ENCODE peak calls at places on chromosomes 6 and 20, in five cellular contexts. W is neural progenitor cell, B is PC-3, E is GM23338, X is HCT116. L is an unnamed sample. For H3K36me3 and H4K20me1, the result is how much of the 10 kb centered on the place peaks cover.

GRCh38 chr20:49699200-49699992 is 14.3 kb downstream of the B4GALT5 start:
- DNase-seq in W (no peak), B (peak), E (peak), X (no peak), L (no peak)

GRCh38 chr6:99016355-99016754 is 68.6 kb upstream of the FBXL4 start:
- DNase-seq in W (no peak), B (no peak), E (no peak), X (no peak), L (peak)

GRCh38 chr6:150897400-150897943 is 32.0 kb downstream of the MTHFD1L start:
- DNase-seq in W (no peak), B (no peak), E (no peak), X (no peak), L (no peak)

GRCh38 chr20:38550274-38550673 is 30.7 kb upstream of the ADIG start:
- DNase-seq in W (peak), B (peak), E (peak), X (no peak), L (no peak)

GRCh38 chr6:109182590-109182989 is 87.3 kb downstream of the CEP57L1 start:
- DNase-seq in W (no peak), B (no peak), E (no peak), X (no peak), L (no peak)

GRCh38 chr20:4813839-4814695 is 92.4 kb downstream of the PRND start:
- DNase-seq in W (no peak), B (peak), E (peak), X (no peak), L (peak)

GRCh38 chr20:64063389-64064144 is 569 bp downstream of the TCEA2 start:
- DNase-seq in W (peak), B (no peak), E (peak), X (no peak), L (no peak)

GRCh38 chr6:44674226-44675155 is 287.0 kb downstream of the CDC5L start:
- DNase-seq in W (no peak), B (peak), E (no peak), X (peak), L (no peak)

GRCh38 chr20:61850457-61850856 is 215.2 kb downstream of the TAF4 start:
- DNase-seq in W (no peak), B (no peak), E (no peak), X (no peak), L (no peak)

GRCh38 chr6:105372862-105373182 is 30.1 kb downstream of the PREP start:
- DNase-seq in W (no peak), B (no peak), E (no peak), X (no peak), L (no peak)

GRCh38 chr6:100420711-100421110 is 44.0 kb downstream of the SIM1 start:
- DNase-seq in W (peak), B (no peak), E (peak), X (no peak), L (no peak)

GRCh38 chr6:48817714-48818113 is 645.3 kb downstream of the MMUT start:
- DNase-seq in W (no peak), B (peak), E (no peak), X (no peak), L (no peak)

GRCh38 chr20:56400001-56400640 is 7.7 kb downstream of the CSTF1 start:
- DNase-seq in W (peak), B (peak), E (peak), X (peak), L (peak)

GRCh38 chr6:169169375-169169774 is 84.3 kb downstream of the THBS2 start:
- DNase-seq in W (no peak), B (peak), E (no peak), X (peak), L (no peak)

GRCh38 chr6:130364224-130364780 is 1.5 kb upstream of the TMEM200A start:
- DNase-seq in W (no peak), B (no peak), E (no peak), X (no peak), L (no peak)

GRCh38 chr20:35711588-35712209 is 12.5 kb downstream of the ROMO1 start:
- DNase-seq in W (no peak), B (no peak), E (no peak), X (no peak), L (no peak)

GRCh38 chr20:35710884-35711587 is 11.8 kb downstream of the ROMO1 start:
- DNase-seq in W (no peak), B (no peak), E (no peak), X (no peak), L (no peak)

GRCh38 chr20:35716330-35716729 is 17.1 kb downstream of the ROMO1 start:
- DNase-seq in W (no peak), B (no peak), E (no peak), X (no peak), L (no peak)

GRCh38 chr20:35715611-35716010 is 16.4 kb downstream of the ROMO1 start:
- DNase-seq in W (no peak), B (no peak), E (no peak), X (no peak), L (no peak)

DNA sequence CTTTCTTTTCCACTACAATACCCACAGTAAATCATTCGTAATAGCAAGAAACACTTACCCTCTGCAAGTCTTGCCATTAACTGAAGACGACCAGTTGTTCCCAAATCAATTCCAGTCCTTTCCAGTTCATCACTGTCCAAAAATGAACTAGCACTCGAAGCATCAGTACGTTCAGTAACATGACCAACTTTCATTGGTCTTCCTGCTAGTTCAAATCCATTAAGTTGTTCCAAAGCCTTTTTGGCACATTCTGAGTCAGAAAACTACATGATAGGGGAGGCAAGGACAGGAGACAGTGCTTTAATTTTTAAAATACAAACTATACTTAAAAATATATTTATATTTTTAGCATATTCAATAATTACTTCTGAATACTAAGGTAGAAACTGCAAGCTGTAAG is 14.9 kb downstream of the ROMO1 start:
- DNase-seq in W (no peak), B (no peak), E (no peak), X (no peak), L (no peak)
- H3K36me3 ChIP-seq in W (under half), B (half or more), E (half or more), X (half or more), L (half or more)

GRCh38 chr6:111793711-111794111 is 79.5 kb downstream of the FYN start:
- DNase-seq in W (no peak), B (no peak), E (no peak), X (no peak), L (no peak)
- H4K20me1 ChIP-seq in W (under half), B (under half), E (under half), X (under half), L (under half)

GRCh38 chr20:53136473-53136872 is 164.3 kb downstream of the TSHZ2 start:
- DNase-seq in W (no peak), B (no peak), E (no peak), X (no peak), L (no peak)

GRCh38 chr20:53130819-53131218 is 158.7 kb downstream of the TSHZ2 start:
- DNase-seq in W (no peak), B (peak), E (no peak), X (no peak), L (no peak)

GRCh38 chr20:53129557-53129956 is 157.4 kb downstream of the TSHZ2 start:
- DNase-seq in W (no peak), B (no peak), E (no peak), X (no peak), L (no peak)

GRCh38 chr20:53133628-53134027 is 161.5 kb downstream of the TSHZ2 start:
- DNase-seq in W (no peak), B (no peak), E (no peak), X (no peak), L (no peak)

DNA sequence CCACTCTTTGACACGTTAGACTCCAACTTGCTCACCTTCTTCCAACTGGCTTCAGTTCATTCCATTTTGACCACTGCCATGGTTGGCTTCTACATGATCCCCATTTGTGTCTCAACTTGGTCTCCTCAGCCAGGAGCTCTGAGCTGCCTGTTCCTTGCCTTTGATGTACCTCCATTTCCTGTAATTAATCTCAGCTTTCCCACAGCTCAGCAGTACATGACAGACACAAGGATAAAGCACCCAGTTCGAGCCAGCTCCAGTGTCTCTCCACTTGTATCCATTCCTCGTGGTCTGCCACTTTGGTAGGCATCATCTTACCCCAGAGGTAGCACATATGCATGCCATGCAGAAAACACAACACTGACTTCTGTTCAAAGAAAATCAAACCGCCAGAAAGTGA is 161.0 kb downstream of the TSHZ2 start:
- DNase-seq in W (no peak), B (no peak), E (no peak), X (no peak), L (no peak)
- H3K36me3 ChIP-seq in W (under half), B (under half), E (under half), X (under half), L (under half)

GRCh38 chr20:57663241-57663640 is 43.0 kb upstream of the ZBP1 start:
- DNase-seq in W (no peak), B (no peak), E (no peak), X (no peak), L (no peak)
- H4K20me1 ChIP-seq in W (under half), B (under half), E (under half), X (under half), L (under half)

GRCh38 chr6:107698146-107698545 is 126.0 kb downstream of the SCML4 start:
- DNase-seq in W (no peak), B (no peak), E (no peak), X (no peak), L (no peak)
- H3K36me3 ChIP-seq in W (under half), B (under half), E (under half), X (under half), L (under half)

GRCh38 chr6:11718031-11718430 is 60.6 kb downstream of the ADTRP start:
- DNase-seq in W (no peak), B (no peak), E (no peak), X (no peak), L (no peak)

GRCh38 chr6:11727356-11727755 is 51.2 kb downstream of the ADTRP start:
- DNase-seq in W (no peak), B (no peak), E (no peak), X (no peak), L (no peak)

GRCh38 chr6:11722805-11723631 is 55.6 kb downstream of the ADTRP start:
- DNase-seq in W (no peak), B (no peak), E (no peak), X (no peak), L (no peak)

GRCh38 chr6:11718461-11718860 is 60.1 kb downstream of the ADTRP start:
- DNase-seq in W (no peak), B (no peak), E (no peak), X (no peak), L (no peak)

DNA sequence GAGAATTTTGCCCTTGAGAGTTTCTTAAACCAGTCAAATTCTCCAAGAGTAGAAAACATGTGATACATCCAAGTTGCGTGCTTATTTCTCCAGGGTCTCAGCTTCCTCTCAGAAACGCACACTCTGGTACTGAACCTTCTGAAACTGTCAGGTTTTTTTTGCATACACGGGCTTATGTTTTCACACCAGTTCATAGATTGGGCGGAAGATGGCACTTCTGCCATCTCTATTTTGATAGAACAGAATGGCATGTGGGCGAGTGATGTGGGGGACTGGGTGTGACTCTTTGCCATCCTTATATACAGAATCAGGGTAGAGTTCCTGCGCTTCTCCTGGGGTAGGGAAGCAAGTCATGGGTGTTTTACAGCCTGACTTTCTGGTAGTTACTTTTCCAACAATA is 56.4 kb downstream of the ADTRP start:
- DNase-seq in W (no peak), B (no peak), E (no peak), X (no peak), L (no peak)
- H4K20me1 ChIP-seq in W (under half), B (under half), E (under half), X (under half), L (under half)

GRCh38 chr6:31880616-31881015 is 1.8 kb upstream of the SLC44A4 start:
- DNase-seq in W (no peak), B (no peak), E (peak), X (no peak), L (no peak)
- H3K36me3 ChIP-seq in W (under half), B (under half), E (under half), X (under half), L (half or more)

GRCh38 chr20:57667924-57668782 is 41.7 kb downstream of the PMEPA1 start:
- DNase-seq in W (no peak), B (no peak), E (no peak), X (no peak), L (no peak)
- H4K20me1 ChIP-seq in W (under half), B (under half), E (under half), X (under half), L (under half)

GRCh38 chr6:52263709-52264320 is 19.5 kb upstream of the IL17F start:
- DNase-seq in W (peak), B (peak), E (peak), X (no peak), L (peak)

GRCh38 chr6:52255434-52255833 is 11.1 kb upstream of the IL17F start:
- DNase-seq in W (no peak), B (no peak), E (peak), X (no peak), L (no peak)

GRCh38 chr6:52261229-52261628 is 16.9 kb upstream of the IL17F start:
- DNase-seq in W (no peak), B (peak), E (no peak), X (no peak), L (no peak)

GRCh38 chr6:52262620-52263344 is 18.5 kb upstream of the IL17F start:
- DNase-seq in W (no peak), B (no peak), E (no peak), X (no peak), L (no peak)

DNA sequence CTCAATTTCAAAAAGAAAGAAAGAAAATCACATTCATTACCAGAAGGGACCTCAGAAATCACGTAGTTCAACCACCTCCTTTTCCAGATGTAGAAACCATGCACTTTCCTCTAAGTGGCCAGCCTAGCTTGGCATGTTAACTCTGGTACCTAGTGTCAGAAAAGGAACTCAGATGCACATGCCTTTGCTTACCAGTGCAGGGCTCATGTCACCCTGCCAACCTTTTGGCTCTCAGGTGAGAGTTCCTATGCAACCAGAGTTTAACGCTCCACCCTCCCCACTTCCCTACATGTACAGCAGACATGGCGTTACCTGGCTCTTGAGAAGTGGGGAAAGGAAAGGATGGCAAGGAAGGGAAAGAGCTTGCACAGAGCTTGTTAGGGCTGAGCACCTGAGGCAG is 16.3 kb upstream of the IL17F start:
- DNase-seq in W (no peak), B (no peak), E (no peak), X (no peak), L (no peak)
- H3K36me3 ChIP-seq in W (under half), B (under half), E (under half), X (under half), L (under half)

L was measured in DND-41.